ENCODE peak calls at places on chromosome 7, in five cellular contexts. Z, N, X, R and L are unnamed samples.

GRCh38 chr7:121486590-121486989 is 90.5 kb upstream of the FAM3C start:
- DNase-seq in Z (no peak), N (no peak), R (no peak), X (no peak), L (no peak)

GRCh38 chr7:158252081-158252836 is 335.4 kb downstream of the PTPRN2 start:
- DNase-seq in R (peak; percentile 35), X (no peak), Z (no peak), N (no peak), L (no peak)

GRCh38 chr7:12583181-12583580 is 12.7 kb downstream of the SCIN start:
- DNase-seq in R (no peak), X (no peak), N (no peak), Z (no peak), L (no peak)

GRCh38 chr7:71633571-71634008 is 501.6 kb downstream of the GALNT17 start:
- DNase-seq in Z (no peak), N (no peak), X (peak; percentile 42), R (peak; percentile 47), L (no peak)

GRCh38 chr7:17408245-17408903 is 109.9 kb downstream of the AHR start:
- DNase-seq in X (peak; percentile 45), Z (peak; percentile 85), N (no peak), R (no peak), L (no peak)

GRCh38 chr7:67021260-67021659 is 24.6 kb downstream of the TYW1 start:
- DNase-seq in R (no peak), N (no peak), Z (no peak), X (no peak), L (no peak)

GRCh38 chr7:47040795-47041194 is 541.1 kb downstream of the TNS3 start:
- DNase-seq in N (no peak), X (no peak), R (no peak), Z (no peak), L (no peak)

GRCh38 chr7:39950473-39951155 is 558 bp downstream of the CDK13 start:
- DNase-seq in N (no peak), Z (peak; percentile 69), R (peak; percentile 73), X (peak; percentile 34), L (no peak)

GRCh38 chr7:85457911-85458310 is 271.1 kb upstream of the SEMA3D start:
- DNase-seq in Z (no peak), X (no peak), R (no peak), N (no peak), L (no peak)

GRCh38 chr7:149027560-149028345 is 552 bp downstream of the PDIA4 start:
- DNase-seq in Z (no peak), R (peak; percentile 36), N (no peak), X (no peak), L (no peak)

GRCh38 chr7:151381083-151381332 is 28.8 kb downstream of the WDR86 start:
- DNase-seq in N (no peak), Z (no peak), X (no peak), R (no peak), L (no peak)